ENCODE peak calls at places on chromosomes 2 and 18, in seven cellular contexts. W is adipocyte; O is ACHN; V is activated CD4-positive, CD25-positive, alpha-beta regulatory T cell; T is SK-MEL-5; N is activated CD4-positive, alpha-beta T cell treated with anti-CD3 and anti-CD28 coated beads, Interleukin-2, amount 10 ng/mL, durations not matched to agents 7 days and 5 days; U is heart left ventricle. E is an unnamed sample.

GRCh38 chr2:169512525-169512924 is 3.0 kb downstream of the KLHL41 start:
- DNase-seq in U (no peak), N (no peak), W (peak; percentile 14), V (no peak), T (no peak), O (no peak), E (no peak)

GRCh38 chr2:19435815-19436214 is 77.4 kb upstream of the OSR1 start:
- DNase-seq in O (no peak), N (no peak), T (no peak), U (no peak), V (no peak), W (peak; percentile 85), E (no peak)

GRCh38 chr2:18578033-18578432 is 11.3 kb downstream of the NT5C1B start:
- DNase-seq in N (no peak), V (no peak), W (no peak), O (no peak), T (no peak), U (no peak), E (no peak)

GRCh38 chr2:20577495-20578235 is 73.2 kb downstream of the HS1BP3 start:
- DNase-seq in W (peak; percentile 70), T (no peak), O (peak; percentile 31), U (peak; percentile 56), V (no peak), N (no peak), E (no peak)

GRCh38 chr2:164655750-164656149 is 34.5 kb upstream of the GRB14 start:
- DNase-seq in T (peak; percentile 61), N (no peak), U (no peak), W (peak; percentile 24), O (peak; percentile 57), V (no peak), E (no peak)

GRCh38 chr2:153584244-153584643 is 105.7 kb upstream of the RPRM start:
- DNase-seq in T (no peak), V (no peak), W (no peak), N (no peak), U (no peak), O (no peak), E (no peak)

GRCh38 chr2:74498500-74499268 is 719 bp downstream of the LBX2 start:
- DNase-seq in U (no peak), T (no peak), V (no peak), O (no peak), W (peak; percentile 59), N (no peak), E (no peak)

GRCh38 chr2:192729369-192729768 is 534.6 kb upstream of the TMEFF2 start:
- DNase-seq in U (no peak), O (no peak), W (no peak), N (no peak), T (no peak), V (no peak), E (no peak)

GRCh38 chr2:240595381-240596079 is 9.0 kb downstream of the CAPN10 start:
- DNase-seq in W (no peak), O (peak; percentile 35), N (peak; percentile 56), T (peak; percentile 56), U (peak; percentile 58), V (no peak), E (peak; percentile 68)

GRCh38 chr2:27453968-27454367 is 11.8 kb downstream of the KRTCAP3 start:
- DNase-seq in N (no peak), O (no peak), W (no peak), T (no peak), U (no peak), V (no peak), E (no peak)

GRCh38 chr2:54983345-54984235 is 66.7 kb downstream of the RTN4 start:
- DNase-seq in O (peak; percentile 28), W (peak; percentile 42), N (no peak), U (no peak), T (no peak), V (no peak), E (no peak)

GRCh38 chr18:31278609-31279071 is 39.3 kb upstream of the DSG1 start:
- DNase-seq in N (no peak), V (no peak), T (no peak), O (no peak), U (no peak), W (no peak), E (peak; percentile 30)

GRCh38 chr2:18630541-18630940 is 41.2 kb upstream of the NT5C1B start:
- DNase-seq in U (no peak), O (no peak), V (no peak), T (no peak), N (no peak), W (no peak), E (no peak)

GRCh38 chr2:128584296-128584900 is 265.7 kb upstream of the HS6ST1 start:
- DNase-seq in U (no peak), N (no peak), V (no peak), O (no peak), T (no peak), W (peak; percentile 78), E (no peak)

GRCh38 chr2:112712903-112713584 is 7.8 kb upstream of the NT5DC4 start:
- DNase-seq in U (no peak), O (no peak), T (no peak), V (no peak), N (no peak), W (peak; percentile 25), E (no peak)

GRCh38 chr2:129929321-129930290 is 49.9 kb upstream of the RAB6C start:
- DNase-seq in O (no peak), T (peak; percentile 32), U (no peak), N (no peak), V (no peak), W (peak; percentile 71), E (no peak)

GRCh38 chr2:126115975-126116374 is 540.0 kb upstream of the GYPC start:
- DNase-seq in V (no peak), O (no peak), N (no peak), T (no peak), U (no peak), W (no peak), E (no peak)

GRCh38 chr2:109368798-109369197 is 239.8 kb downstream of the SH3RF3 start:
- DNase-seq in N (no peak), O (no peak), T (no peak), U (no peak), V (no peak), W (no peak), E (no peak)

E was measured in OCI-M1.